ENCODE peak calls at places on chromosomes 12 and 14, in nine cellular contexts. A is gastrocnemius medialis, J is A549, E is ovary, Z is Peyer's patch, V is uterus, R is esophagus muscularis mucosa, S is adrenal gland, P is heart left ventricle. X is an unnamed sample.

GRCh38 chr12:131131077-131131807 is 177.5 kb downstream of the ADGRD1 start:
- DNase-seq in A (no peak), J (no peak), E (no peak), Z (peak; percentile 29), V (no peak), R (no peak), S (no peak), P (no peak), X (no peak)

GRCh38 chr12:13523926-13524325 is 327.4 kb downstream of the EMP1 start:
- DNase-seq in A (no peak), J (no peak), E (no peak), Z (no peak), V (no peak), R (no peak), S (no peak), P (no peak), X (no peak)

GRCh38 chr12:24404086-24404815 is 454.8 kb upstream of the SOX5 start:
- DNase-seq in A (no peak), J (no peak), E (no peak), Z (no peak), V (no peak), R (no peak), S (no peak), P (no peak), X (no peak)

GRCh38 chr12:68943848-68944247 is 10.9 kb upstream of the CPM start:
- DNase-seq in A (no peak), J (no peak), E (no peak), Z (no peak), V (no peak), R (no peak), S (no peak), P (no peak), X (no peak)

GRCh38 chr12:40330180-40330579 is 105.4 kb downstream of the LRRK2 start:
- DNase-seq in A (no peak), J (no peak), E (no peak), Z (no peak), V (no peak), R (no peak), S (no peak), P (no peak), X (no peak)

GRCh38 chr12:109919466-109919865 is 19.4 kb downstream of the TCHP start:
- DNase-seq in A (no peak), J (no peak), E (no peak), Z (no peak), V (no peak), R (no peak), S (no peak), P (no peak), X (no peak)

GRCh38 chr14:99137001-99137700 is 134.8 kb downstream of the BCL11B start:
- DNase-seq in A (no peak), J (no peak), E (no peak), Z (peak; percentile 22), V (no peak), R (peak; percentile 89), S (no peak), P (no peak), X (peak; percentile 7)

GRCh38 chr14:102154121-102154520 is 14.4 kb downstream of the WDR20 start:
- DNase-seq in A (no peak), J (no peak), E (no peak), Z (no peak), V (no peak), R (no peak), S (no peak), P (no peak), X (no peak)

GRCh38 chr12:123715151-123715676 is 3.1 kb downstream of the ATP6V0A2 start:
- DNase-seq in A (no peak), J (no peak), E (no peak), Z (no peak), V (no peak), R (no peak), S (no peak), P (no peak), X (no peak)

GRCh38 chr12:34625116-34625515 is 602.8 kb downstream of the ALG10 start:
- DNase-seq in A (no peak), J (no peak), E (no peak), Z (no peak), V (no peak), R (no peak), S (no peak), P (no peak), X (no peak)

GRCh38 chr14:80798878-80799277 is 142.7 kb downstream of the CEP128 start:
- DNase-seq in A (no peak), J (no peak), E (no peak), Z (no peak), V (no peak), R (no peak), S (no peak), P (no peak), X (no peak)

GRCh38 chr12:56840922-56841321 is 77.8 kb downstream of the HSD17B6 start:
- DNase-seq in A (no peak), J (no peak), E (peak; percentile 47), Z (no peak), V (peak; percentile 17), R (no peak), S (peak; percentile 16), P (no peak), X (no peak)

GRCh38 chr12:70403827-70404226 is 37.7 kb downstream of the KCNMB4 start:
- DNase-seq in A (no peak), J (no peak), E (no peak), Z (no peak), V (no peak), R (no peak), S (no peak), P (no peak), X (no peak)

GRCh38 chr14:94655169-94655710 is 43.0 kb downstream of the SERPINA3 start:
- DNase-seq in A (no peak), J (no peak), E (no peak), Z (no peak), V (no peak), R (no peak), S (no peak), P (no peak), X (no peak)

GRCh38 chr12:49018282-49019119 is at the start of gene PRKAG1:
- DNase-seq in A (peak; percentile 96), J (peak; percentile 98), E (peak; percentile 97), Z (peak; percentile 98), V (peak; percentile 95), R (peak; percentile 99), S (peak; percentile 98), P (peak; percentile 97), X (peak; percentile 97)

GRCh38 chr14:89185919-89186849 is 230.8 kb downstream of the FOXN3 start:
- DNase-seq in A (peak; percentile 80), J (no peak), E (no peak), Z (peak; percentile 85), V (peak; percentile 32), R (no peak), S (peak; percentile 81), P (no peak), X (no peak)

GRCh38 chr14:34059925-34060746 is 109.3 kb upstream of the EGLN3 start:
- DNase-seq in A (peak; percentile 86), J (peak; percentile 73), E (peak; percentile 85), Z (peak; percentile 88), V (peak; percentile 82), R (peak; percentile 91), S (peak; percentile 74), P (peak; percentile 87), X (peak; percentile 78)

GRCh38 chr12:130281157-130281799 is 56.4 kb upstream of the PIWIL1 start:
- DNase-seq in A (no peak), J (peak; percentile 25), E (peak; percentile 53), Z (no peak), V (peak; percentile 50), R (no peak), S (no peak), P (no peak), X (peak; percentile 56)

GRCh38 chr12:65121049-65121955 is at the start of gene WIF1:
- DNase-seq in A (no peak), J (no peak), E (no peak), Z (peak; percentile 46), V (no peak), R (no peak), S (no peak), P (no peak), X (peak; percentile 58)

DNA sequence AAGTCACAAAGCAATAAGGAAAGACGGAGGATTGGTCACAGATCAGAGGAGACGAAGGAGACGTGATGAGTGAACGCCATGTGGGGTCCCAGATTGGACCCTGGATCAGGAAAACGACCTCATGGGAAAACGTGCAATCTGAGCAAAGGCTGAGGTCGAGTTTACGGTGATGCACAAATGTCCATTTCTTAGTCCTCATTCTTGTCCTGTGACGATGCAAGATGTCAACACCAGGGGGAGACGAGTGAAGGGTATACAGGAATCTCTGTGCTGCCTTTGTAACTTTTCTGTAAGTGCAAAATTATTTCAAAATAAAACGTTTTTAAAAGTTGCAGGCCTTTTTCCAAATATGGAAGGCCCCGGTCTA is 329.8 kb downstream of the MED13L start:
- DNase-seq in A (no peak), J (no peak), E (no peak), Z (no peak), V (no peak), R (peak; percentile 57), S (no peak), P (no peak), X (no peak)
- TF ChIP-seq CTCF in A (no peak), J (no peak), E (no peak), Z (no peak), V (no peak), R (no peak), S (no peak), P (no peak), X (no peak)

DNA sequence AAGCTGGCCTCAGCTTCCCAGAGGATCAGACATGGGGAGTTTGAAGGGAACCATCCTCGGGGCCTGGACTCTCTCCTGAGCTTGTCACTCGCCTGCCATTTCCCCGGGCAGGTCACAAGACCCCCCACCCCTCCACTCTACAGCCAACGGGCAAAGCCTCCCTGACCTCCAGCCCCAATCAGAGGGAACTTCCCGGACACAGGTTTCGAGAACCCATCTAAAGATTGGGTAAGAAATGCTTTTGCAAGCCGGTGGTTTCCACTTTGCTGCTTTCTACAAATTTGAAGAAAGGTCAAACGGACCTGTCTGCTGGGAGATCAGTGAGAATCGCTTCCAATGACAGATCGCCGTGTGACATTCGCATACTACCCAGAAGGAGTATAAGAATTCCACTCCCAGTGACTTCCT is 89.6 kb downstream of the SCARB1 start:
- DNase-seq in A (no peak), J (no peak), E (no peak), Z (no peak), V (no peak), R (no peak), S (no peak), P (no peak), X (no peak)
- H3K4me3 ChIP-seq in A (peak overlapping the region; percentile 9), J (no peak overlapping the region), E (no peak overlapping the region), Z (peak overlapping the region; percentile 4), V (no peak overlapping the region), R (no peak overlapping the region), S (no peak overlapping the region), P (no peak overlapping the region), X (no peak overlapping the region)

DNA sequence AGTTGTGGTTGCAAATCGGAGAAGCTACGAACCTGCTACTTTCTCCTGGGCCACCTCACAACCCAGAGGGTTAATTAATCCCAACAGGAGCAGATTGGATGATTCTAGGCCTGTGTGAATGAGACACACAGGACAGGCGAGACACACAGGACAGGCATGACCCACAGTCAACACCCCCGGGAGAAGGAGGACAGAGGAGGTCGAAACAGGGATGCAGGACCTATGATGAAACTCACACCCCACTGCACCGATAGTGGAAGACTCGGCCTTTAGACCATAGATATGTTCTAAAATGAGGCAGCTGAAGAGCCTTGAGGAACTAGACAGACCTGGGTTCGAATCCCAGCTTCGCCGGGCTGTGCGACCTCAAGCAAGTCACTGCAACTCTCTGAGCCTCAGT is 11.6 kb downstream of the TMEM119 start:
- DNase-seq in A (no peak), J (no peak), E (no peak), Z (no peak), V (no peak), R (no peak), S (no peak), P (peak; percentile 23), X (no peak)
- TF ChIP-seq POLR2A in A (no peak), J (no peak), E (no peak), Z (no peak), V (no peak), R (no peak), S (no peak), P (no peak), X (no peak)

GRCh38 chr12:94178054-94178453 is 29.7 kb downstream of the PLXNC1 start:
- DNase-seq in A (no peak), J (no peak), E (no peak), Z (no peak), V (no peak), R (no peak), S (no peak), P (no peak), X (no peak)
- TF ChIP-seq CTCF in A (no peak), J (no peak), E (no peak), Z (no peak), V (no peak), R (no peak), S (no peak), P (no peak), X (no peak)

X was measured in testis.